ENCODE peak calls at places on chromosomes 3 and 15, in four cellular contexts. U, R, S and I are unnamed samples. For H3K4me1 and H3K9me3, the result is how much of the 10 kb centered on the place peaks cover.

GRCh38 chr3:30775070-30775469 is 119.4 kb downstream of the GADL1 start:
- DNase-seq in U (no peak), R (no peak), S (peak), I (no peak)

GRCh38 chr3:152292367-152292766 is 23.6 kb downstream of the MBNL1 start:
- DNase-seq in U (no peak), R (no peak), S (no peak), I (no peak)

GRCh38 chr3:122318620-122319019 is 6.4 kb upstream of the CSTA start:
- DNase-seq in U (no peak), R (no peak), S (peak), I (no peak)

GRCh38 chr15:28942046-28942445 is 56.3 kb downstream of the APBA2 start:
- DNase-seq in U (no peak), R (no peak), S (no peak), I (peak)

GRCh38 chr3:43690400-43691119 is at the start of gene ABHD5:
- DNase-seq in U (peak), R (peak), S (peak), I (peak)

GRCh38 chr3:17233398-17233800 is 348.6 kb downstream of the PLCL2 start:
- DNase-seq in U (peak), R (peak), S (peak), I (peak)

GRCh38 chr15:89647191-89647851 is 7.9 kb downstream of the KIF7 start:
- DNase-seq in U (peak), R (peak), S (peak), I (peak)

GRCh38 chr15:58473720-58474119 is 41.9 kb downstream of the LIPC start:
- DNase-seq in U (no peak), R (peak), S (peak), I (peak)

GRCh38 chr3:66177026-66177425 is 43.8 kb upstream of the SLC25A26 start:
- DNase-seq in U (no peak), R (no peak), S (no peak), I (no peak)

GRCh38 chr15:90004671-90005070 is 3.5 kb downstream of the ZNF710 start:
- DNase-seq in U (no peak), R (peak), S (peak), I (no peak)

GRCh38 chr15:72112111-72112510 is 5.8 kb downstream of the MYO9A start:
- DNase-seq in U (no peak), R (no peak), S (no peak), I (no peak)

GRCh38 chr3:14569474-14569873 is 29.3 kb upstream of the GRIP2 start:
- DNase-seq in U (no peak), R (no peak), S (no peak), I (no peak)

GRCh38 chr3:100213891-100214573 is 46.8 kb upstream of the TBC1D23 start:
- DNase-seq in U (no peak), R (no peak), S (peak), I (no peak)

GRCh38 chr3:178443634-178444033 is 92.6 kb upstream of the KCNMB2 start:
- DNase-seq in U (no peak), R (peak), S (peak), I (no peak)

GRCh38 chr3:11570789-11571495 is 72.8 kb downstream of the VGLL4 start:
- DNase-seq in U (no peak), R (peak), S (peak), I (no peak)

GRCh38 chr3:79361748-79362378 is 405.9 kb downstream of the ROBO1 start:
- DNase-seq in U (peak), R (peak), S (peak), I (no peak)

GRCh38 chr3:57078366-57079220 is 18.1 kb downstream of the SPATA12 start:
- DNase-seq in U (peak), R (peak), S (peak), I (peak)

GRCh38 chr3:188301147-188301546 is 147.2 kb downstream of the LPP start:
- DNase-seq in U (no peak), R (no peak), S (no peak), I (no peak)

GRCh38 chr3:98199020-98199419 is 32.5 kb downstream of the OR5H15 start:
- DNase-seq in U (no peak), R (no peak), S (peak), I (no peak)

GRCh38 chr3:182794806-182795369 is 1.6 kb downstream of the ATP11B start:
- DNase-seq in U (no peak), R (peak), S (no peak), I (no peak)

GRCh38 chr15:40594429-40594836 is 384 bp downstream of the KNL1 start:
- DNase-seq in U (peak), R (no peak), S (peak), I (no peak)

GRCh38 chr3:50226888-50227389 is 9.1 kb upstream of the GNAI2 start:
- DNase-seq in U (peak), R (no peak), S (peak), I (no peak)

GRCh38 chr3:187066228-187066995 is 72.9 kb downstream of the RPL39L start:
- DNase-seq in U (peak), R (peak), S (peak), I (no peak)

GRCh38 chr15:95495033-95495541 is 835.4 kb upstream of the NR2F2 start:
- DNase-seq in U (no peak), R (no peak), S (no peak), I (no peak)

GRCh38 chr3:13853256-13853977 is 26.5 kb downstream of the WNT7A start:
- DNase-seq in U (no peak), R (no peak), S (no peak), I (no peak)

GRCh38 chr3:123449092-123449985 is 449 bp upstream of the ADCY5 start:
- DNase-seq in U (no peak), R (peak), S (no peak), I (no peak)

DNA sequence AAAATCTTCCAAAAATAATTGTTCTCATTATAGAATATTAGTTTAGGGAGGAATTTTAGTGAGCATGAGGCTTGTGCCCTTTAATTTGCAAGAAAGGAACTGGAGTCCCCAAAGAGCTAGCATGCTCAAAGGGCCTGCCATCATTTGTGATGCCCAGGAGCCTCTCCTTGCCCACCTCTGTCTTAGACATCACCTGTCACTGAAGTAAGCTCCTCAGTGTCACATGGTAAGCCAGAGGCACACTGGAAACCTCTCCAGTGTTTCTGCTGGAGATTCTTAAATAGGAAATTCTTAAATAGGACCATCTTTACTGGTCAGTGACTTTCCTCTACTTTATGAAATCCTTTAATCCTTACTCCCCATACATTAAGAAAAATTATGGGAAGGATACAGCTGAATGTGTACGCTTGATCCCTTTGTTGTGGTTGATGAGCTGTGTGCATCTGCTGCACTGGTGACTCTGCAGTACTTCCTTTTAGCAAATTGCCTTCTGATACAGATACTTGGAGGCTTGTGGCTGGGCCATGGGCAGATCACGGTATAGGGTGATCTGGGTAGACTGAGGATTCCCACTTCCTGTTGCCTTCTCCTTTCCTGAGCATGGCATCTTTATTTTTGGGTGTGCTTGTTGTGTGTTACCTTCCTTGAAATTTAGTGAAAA is 197.4 kb downstream of the KLHL25 start:
- DNase-seq in U (no peak), R (no peak), S (no peak), I (no peak)
- H3K4me1 ChIP-seq in U (under half), R (under half), S (under half), I (under half)

GRCh38 chr3:143668385-143668784 is 179.9 kb downstream of the SLC9A9 start:
- DNase-seq in U (no peak), R (no peak), S (no peak), I (no peak)
- H3K4me3 ChIP-seq in U (no peak), R (no peak), S (no peak), I (no peak)

GRCh38 chr15:100809587-100809986 is 70.0 kb upstream of the ALDH1A3 start:
- DNase-seq in U (no peak), R (no peak), S (no peak), I (no peak)

GRCh38 chr15:100810831-100811230 is 68.8 kb upstream of the ALDH1A3 start:
- DNase-seq in U (no peak), R (no peak), S (no peak), I (no peak)

GRCh38 chr15:100809151-100809550 is 70.5 kb upstream of the ALDH1A3 start:
- DNase-seq in U (no peak), R (peak), S (peak), I (no peak)

GRCh38 chr15:100810229-100810628 is 69.4 kb upstream of the ALDH1A3 start:
- DNase-seq in U (no peak), R (no peak), S (no peak), I (no peak)

GRCh38 chr15:100812802-100813201 is 66.8 kb upstream of the ALDH1A3 start:
- DNase-seq in U (no peak), R (no peak), S (no peak), I (no peak)
- H3K9me3 ChIP-seq in U (under half), R (under half), S (under half), I (under half)

DNA sequence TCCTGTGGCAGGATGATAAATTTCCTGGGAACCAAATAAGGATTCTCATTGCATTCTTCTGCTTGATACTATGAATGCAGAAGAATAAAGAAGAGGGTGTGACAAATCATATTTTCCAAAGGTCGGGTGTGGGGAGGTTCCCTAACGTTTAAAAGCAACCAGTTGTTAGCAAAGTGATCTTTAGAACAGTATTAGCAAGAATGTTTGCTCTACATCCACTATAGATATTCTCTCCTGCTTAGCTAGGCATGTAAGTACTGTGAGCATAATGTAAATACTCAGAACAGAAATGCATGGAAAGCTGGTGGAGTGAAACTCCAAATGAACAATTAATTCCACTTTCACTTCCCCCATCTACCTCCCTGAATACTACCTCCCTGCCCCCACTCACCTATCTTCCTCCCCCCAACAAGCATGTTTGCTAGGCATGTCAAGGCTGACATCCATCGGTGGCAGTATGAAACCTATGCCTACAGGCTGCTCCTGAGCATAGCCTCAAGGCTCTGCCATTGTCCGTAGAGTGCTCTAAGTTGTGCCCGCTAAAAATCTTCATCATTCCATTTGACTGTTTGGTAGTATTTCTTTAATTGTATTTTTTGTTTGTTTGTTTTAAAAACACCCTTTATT is 329.7 kb downstream of the TIGIT start:
- DNase-seq in U (no peak), R (peak), S (no peak), I (no peak)
- H3K4me1 ChIP-seq in U (under half), R (under half), S (under half), I (under half)

GRCh38 chr3:127628788-127629456 is at the start of gene PODXL2:
- DNase-seq in U (peak), R (peak), S (peak), I (peak)
- H3K4me3 ChIP-seq in U (peak), R (peak), S (peak), I (peak)

GRCh38 chr15:87345955-87346354 is 910.6 kb downstream of the NTRK3 start:
- DNase-seq in U (no peak), R (no peak), S (peak), I (no peak)

GRCh38 chr15:87348746-87349145 is 907.8 kb downstream of the NTRK3 start:
- DNase-seq in U (no peak), R (no peak), S (peak), I (no peak)

GRCh38 chr15:87349181-87349580 is 907.4 kb downstream of the NTRK3 start:
- DNase-seq in U (no peak), R (no peak), S (peak), I (no peak)

GRCh38 chr15:87347806-87348515 is 908.6 kb downstream of the NTRK3 start:
- DNase-seq in U (no peak), R (no peak), S (no peak), I (no peak)
- H3K9me3 ChIP-seq in U (under half), R (under half), S (under half), I (under half)

GRCh38 chr3:124833710-124834332 is 53.3 kb downstream of the ITGB5 start:
- DNase-seq in U (no peak), R (no peak), S (no peak), I (no peak)
- H3K4me1 ChIP-seq in U (under half), R (under half), S (half or more), I (under half)

GRCh38 chr3:165193392-165194268 is 2.6 kb downstream of the SLITRK3 start:
- DNase-seq in U (no peak), R (no peak), S (no peak), I (no peak)
- H3K4me3 ChIP-seq in U (no peak), R (no peak), S (no peak), I (no peak)

GRCh38 chr15:36688310-36689102 is 109.1 kb downstream of the CDIN1 start:
- DNase-seq in U (no peak), R (peak), S (peak), I (no peak)
- H3K9me3 ChIP-seq in U (under half), R (under half), S (under half), I (under half)

GRCh38 chr15:31265871-31266711 is 60.5 kb upstream of the KLF13 start:
- DNase-seq in U (peak), R (no peak), S (no peak), I (peak)
- H3K4me1 ChIP-seq in U (half or more), R (under half), S (under half), I (half or more)